ENCODE peak calls at places on chromosomes 13 and 19, in five cellular contexts. One of them, this sample, is unnamed.

GRCh38 chr13:102045713-102046112 is 356.1 kb downstream of the FGF14 start:
- DNase-seq in AG09309: no peak
- DNase-seq in thyroid gland: no peak
- DNase-seq in kidney: no peak
- DNase-seq in fibroblast of villous mesenchyme: no peak
- DNase-seq in this sample: no peak

GRCh38 chr13:27053235-27053884 is 118.3 kb downstream of the USP12 start:
- DNase-seq in AG09309: no peak
- DNase-seq in kidney: no peak
- DNase-seq in fibroblast of villous mesenchyme: no peak
- DNase-seq in thyroid gland: no peak
- DNase-seq in this sample: no peak

GRCh38 chr13:60414177-60414576 is 17.2 kb downstream of the TDRD3 start:
- DNase-seq in kidney: no peak
- DNase-seq in thyroid gland: no peak
- DNase-seq in AG09309: no peak
- DNase-seq in fibroblast of villous mesenchyme: no peak
- DNase-seq in this sample: no peak

GRCh38 chr19:10523135-10523636 is 5.9 kb upstream of the S1PR5 start:
- DNase-seq in fibroblast of villous mesenchyme: no peak
- DNase-seq in kidney: no peak
- DNase-seq in AG09309: no peak
- DNase-seq in thyroid gland: no peak
- DNase-seq in this sample: no peak

GRCh38 chr13:27869436-27870090 is 50.2 kb upstream of the PDX1 start:
- DNase-seq in kidney: no peak
- DNase-seq in fibroblast of villous mesenchyme: no peak
- DNase-seq in thyroid gland: no peak
- DNase-seq in AG09309: no peak
- DNase-seq in this sample: no peak

GRCh38 chr13:75333103-75333502 is 148.9 kb downstream of the TBC1D4 start:
- DNase-seq in AG09309: no peak
- DNase-seq in kidney: no peak
- DNase-seq in fibroblast of villous mesenchyme: no peak
- DNase-seq in thyroid gland: no peak
- DNase-seq in this sample: no peak

GRCh38 chr13:51844862-51845573 is at the start of gene TMEM272:
- DNase-seq in thyroid gland: peak; percentile 56
- DNase-seq in kidney: no peak
- DNase-seq in AG09309: no peak
- DNase-seq in fibroblast of villous mesenchyme: peak; percentile 28
- DNase-seq in this sample: peak; percentile 45

GRCh38 chr13:98307744-98308524 is 130.9 kb upstream of the RNF113B start:
- DNase-seq in kidney: no peak
- DNase-seq in fibroblast of villous mesenchyme: peak; percentile 89
- DNase-seq in AG09309: no peak
- DNase-seq in thyroid gland: peak; percentile 48
- DNase-seq in this sample: peak; percentile 62

GRCh38 chr19:36009220-36009619 is 607 bp upstream of the SYNE4 start:
- DNase-seq in fibroblast of villous mesenchyme: peak; percentile 57
- DNase-seq in thyroid gland: peak; percentile 76
- DNase-seq in kidney: peak; percentile 91
- DNase-seq in AG09309: no peak
- DNase-seq in this sample: peak; percentile 58

GRCh38 chr13:100115693-100116254 is 26.9 kb downstream of the PCCA start:
- DNase-seq in kidney: no peak
- DNase-seq in AG09309: no peak
- DNase-seq in thyroid gland: no peak
- DNase-seq in fibroblast of villous mesenchyme: no peak
- DNase-seq in this sample: no peak

GRCh38 chr19:38433268-38433733 is at the start of gene RYR1:
- DNase-seq in kidney: peak; percentile 71
- DNase-seq in fibroblast of villous mesenchyme: peak; percentile 11
- DNase-seq in thyroid gland: peak; percentile 31
- DNase-seq in AG09309: no peak
- DNase-seq in this sample: peak; percentile 10

GRCh38 chr19:7680606-7681335 is at the start of gene TRAPPC5:
- DNase-seq in thyroid gland: peak; percentile 82
- DNase-seq in kidney: peak; percentile 94
- DNase-seq in fibroblast of villous mesenchyme: peak; percentile 81
- DNase-seq in AG09309: peak; percentile 10
- DNase-seq in this sample: peak; percentile 84
- TF ChIP-seq CTCF in thyroid gland: peak; percentile 98
- TF ChIP-seq CTCF in kidney: peak; percentile 99
- TF ChIP-seq CTCF in fibroblast of villous mesenchyme: peak; percentile 73
- TF ChIP-seq CTCF in AG09309: peak; percentile 38
- TF ChIP-seq CTCF in this sample: peak; percentile 30

GRCh38 chr19:6479836-6480398 is 1.7 kb downstream of the DENND1C start:
- DNase-seq in thyroid gland: no peak
- DNase-seq in fibroblast of villous mesenchyme: no peak
- DNase-seq in kidney: no peak
- DNase-seq in AG09309: no peak
- DNase-seq in this sample: no peak
- H3K4me3 ChIP-seq in thyroid gland: no peak overlapping the region
- H3K4me3 ChIP-seq in fibroblast of villous mesenchyme: no peak overlapping the region
- H3K4me3 ChIP-seq in kidney: no peak overlapping the region
- H3K4me3 ChIP-seq in AG09309: no peak overlapping the region
- H3K4me3 ChIP-seq in this sample: no peak overlapping the region

GRCh38 chr13:73222627-73223026 is 163.8 kb downstream of the KLF5 start:
- DNase-seq in thyroid gland: no peak
- DNase-seq in kidney: no peak
- DNase-seq in fibroblast of villous mesenchyme: no peak
- DNase-seq in AG09309: no peak
- DNase-seq in this sample: no peak

GRCh38 chr13:73220966-73221720 is 162.3 kb downstream of the KLF5 start:
- DNase-seq in fibroblast of villous mesenchyme: peak; percentile 7
- DNase-seq in kidney: no peak
- DNase-seq in thyroid gland: no peak
- DNase-seq in AG09309: no peak
- DNase-seq in this sample: no peak

GRCh38 chr13:73224708-73225107 is 165.9 kb downstream of the KLF5 start:
- DNase-seq in fibroblast of villous mesenchyme: peak; percentile 25
- DNase-seq in kidney: no peak
- DNase-seq in thyroid gland: no peak
- DNase-seq in AG09309: peak; percentile 70
- DNase-seq in this sample: peak; percentile 39

GRCh38 chr13:73225983-73226382 is 167.2 kb downstream of the KLF5 start:
- DNase-seq in kidney: no peak
- DNase-seq in AG09309: no peak
- DNase-seq in fibroblast of villous mesenchyme: no peak
- DNase-seq in thyroid gland: no peak
- DNase-seq in this sample: no peak

GRCh38 chr13:73223372-73223781 is 164.6 kb downstream of the KLF5 start:
- DNase-seq in kidney: no peak
- DNase-seq in AG09309: no peak
- DNase-seq in thyroid gland: no peak
- DNase-seq in fibroblast of villous mesenchyme: peak; percentile 39
- DNase-seq in this sample: no peak
- TF ChIP-seq CTCF in kidney: no peak
- TF ChIP-seq CTCF in AG09309: no peak
- TF ChIP-seq CTCF in thyroid gland: no peak
- TF ChIP-seq CTCF in fibroblast of villous mesenchyme: no peak
- TF ChIP-seq CTCF in this sample: no peak

GRCh38 chr13:23615677-23616076 is 45.5 kb downstream of the TNFRSF19 start:
- DNase-seq in AG09309: no peak
- DNase-seq in fibroblast of villous mesenchyme: no peak
- DNase-seq in thyroid gland: no peak
- DNase-seq in kidney: no peak
- DNase-seq in this sample: no peak

GRCh38 chr13:23617551-23618014 is 47.4 kb downstream of the TNFRSF19 start:
- DNase-seq in AG09309: peak; percentile 46
- DNase-seq in thyroid gland: no peak
- DNase-seq in fibroblast of villous mesenchyme: peak; percentile 72
- DNase-seq in kidney: no peak
- DNase-seq in this sample: peak; percentile 61

GRCh38 chr13:23613971-23614370 is 43.8 kb downstream of the TNFRSF19 start:
- DNase-seq in thyroid gland: no peak
- DNase-seq in kidney: no peak
- DNase-seq in fibroblast of villous mesenchyme: no peak
- DNase-seq in AG09309: no peak
- DNase-seq in this sample: no peak

GRCh38 chr13:23618341-23618740 is 48.1 kb downstream of the TNFRSF19 start:
- DNase-seq in AG09309: peak; percentile 85
- DNase-seq in kidney: no peak
- DNase-seq in thyroid gland: no peak
- DNase-seq in fibroblast of villous mesenchyme: peak; percentile 93
- DNase-seq in this sample: peak; percentile 97

DNA sequence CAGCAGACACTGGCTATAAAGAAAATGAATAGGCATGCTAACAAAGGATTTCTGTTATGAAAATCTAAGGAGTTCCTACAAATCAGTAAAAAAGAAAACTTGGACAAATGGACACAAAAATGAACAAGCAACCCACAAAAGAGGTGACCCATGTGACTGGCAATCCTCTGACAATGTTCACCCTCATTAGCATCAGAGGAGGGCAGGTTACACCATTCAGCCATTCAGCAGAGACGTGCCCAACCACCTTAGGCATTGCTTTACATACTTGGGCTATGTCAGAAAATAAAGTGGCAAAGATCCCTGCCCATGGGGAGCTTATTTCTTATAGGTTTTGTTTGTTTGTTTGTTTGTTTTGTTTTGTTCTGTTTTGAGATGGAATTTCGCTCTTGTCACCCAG is 46.0 kb downstream of the TNFRSF19 start:
- DNase-seq in fibroblast of villous mesenchyme: no peak
- DNase-seq in thyroid gland: no peak
- DNase-seq in kidney: no peak
- DNase-seq in AG09309: no peak
- DNase-seq in this sample: no peak
- H3K4me3 ChIP-seq in fibroblast of villous mesenchyme: no peak overlapping the region
- H3K4me3 ChIP-seq in thyroid gland: no peak overlapping the region
- H3K4me3 ChIP-seq in kidney: peak overlapping the region; percentile 20
- H3K4me3 ChIP-seq in AG09309: no peak overlapping the region
- H3K4me3 ChIP-seq in this sample: no peak overlapping the region

GRCh38 chr19:46660601-46661019 is 372 bp downstream of the DACT3 start:
- DNase-seq in fibroblast of villous mesenchyme: no peak
- DNase-seq in thyroid gland: no peak
- DNase-seq in AG09309: no peak
- DNase-seq in kidney: no peak
- DNase-seq in this sample: no peak
- TF ChIP-seq CTCF in fibroblast of villous mesenchyme: no peak
- TF ChIP-seq CTCF in thyroid gland: no peak
- TF ChIP-seq CTCF in AG09309: no peak
- TF ChIP-seq CTCF in kidney: no peak
- TF ChIP-seq CTCF in this sample: no peak

GRCh38 chr19:803686-804418 is 6.6 kb downstream of the PTBP1 start:
- DNase-seq in kidney: peak; percentile 68
- DNase-seq in thyroid gland: no peak
- DNase-seq in fibroblast of villous mesenchyme: no peak
- DNase-seq in AG09309: no peak
- DNase-seq in this sample: no peak

GRCh38 chr19:802888-803561 is 5.8 kb downstream of the PTBP1 start:
- DNase-seq in kidney: peak; percentile 71
- DNase-seq in thyroid gland: no peak
- DNase-seq in AG09309: no peak
- DNase-seq in fibroblast of villous mesenchyme: no peak
- DNase-seq in this sample: no peak

GRCh38 chr19:801030-801860 is 4.0 kb downstream of the PTBP1 start:
- DNase-seq in AG09309: no peak
- DNase-seq in kidney: peak; percentile 89
- DNase-seq in thyroid gland: peak; percentile 96
- DNase-seq in fibroblast of villous mesenchyme: no peak
- DNase-seq in this sample: peak; percentile 66

GRCh38 chr19:801861-802496 is 4.7 kb downstream of the PTBP1 start:
- DNase-seq in AG09309: no peak
- DNase-seq in fibroblast of villous mesenchyme: no peak
- DNase-seq in kidney: peak; percentile 82
- DNase-seq in thyroid gland: peak; percentile 72
- DNase-seq in this sample: peak; percentile 69

DNA sequence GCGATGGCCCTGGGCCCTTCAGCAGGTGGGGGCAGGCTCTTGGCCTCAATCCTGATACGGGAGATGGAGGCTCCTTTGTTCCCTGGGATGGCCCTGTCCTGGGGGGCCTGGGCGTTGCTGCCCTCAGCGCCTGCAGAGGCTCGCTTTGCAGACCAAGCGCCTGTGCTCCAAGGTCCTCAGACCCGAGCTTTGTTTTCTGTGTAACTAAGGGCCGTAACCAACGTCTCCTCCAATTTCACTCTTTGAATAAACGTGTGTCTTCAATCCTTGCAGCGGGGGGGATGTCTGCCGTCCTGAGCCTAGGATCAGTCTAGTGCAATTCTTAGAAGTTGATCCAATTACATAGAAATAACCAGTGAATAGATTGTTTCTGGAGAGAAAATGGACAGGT is 5.2 kb downstream of the PTBP1 start:
- DNase-seq in kidney: peak; percentile 69
- DNase-seq in fibroblast of villous mesenchyme: no peak
- DNase-seq in thyroid gland: no peak
- DNase-seq in AG09309: no peak
- DNase-seq in this sample: no peak
- H3K4me3 ChIP-seq in kidney: no peak overlapping the region
- H3K4me3 ChIP-seq in fibroblast of villous mesenchyme: peak overlapping the region; percentile 91
- H3K4me3 ChIP-seq in thyroid gland: no peak overlapping the region
- H3K4me3 ChIP-seq in AG09309: no peak overlapping the region
- H3K4me3 ChIP-seq in this sample: peak overlapping the region; percentile 92

GRCh38 chr13:109790951-109791605 is 4.7 kb upstream of the IRS2 start:
- DNase-seq in thyroid gland: peak; percentile 28
- DNase-seq in AG09309: no peak
- DNase-seq in fibroblast of villous mesenchyme: peak; percentile 36
- DNase-seq in kidney: no peak
- DNase-seq in this sample: peak; percentile 60
- TF ChIP-seq CTCF in thyroid gland: no peak
- TF ChIP-seq CTCF in AG09309: peak; percentile 44
- TF ChIP-seq CTCF in fibroblast of villous mesenchyme: peak; percentile 43
- TF ChIP-seq CTCF in kidney: peak; percentile 35
- TF ChIP-seq CTCF in this sample: peak; percentile 56

GRCh38 chr19:41928754-41929535 is 696 bp upstream of the ERFL start:
- DNase-seq in kidney: no peak
- DNase-seq in thyroid gland: no peak
- DNase-seq in fibroblast of villous mesenchyme: no peak
- DNase-seq in AG09309: no peak
- DNase-seq in this sample: no peak
- H3K4me3 ChIP-seq in kidney: no peak overlapping the region
- H3K4me3 ChIP-seq in thyroid gland: no peak overlapping the region
- H3K4me3 ChIP-seq in fibroblast of villous mesenchyme: peak overlapping the region; percentile 58
- H3K4me3 ChIP-seq in AG09309: peak overlapping the region; percentile 22
- H3K4me3 ChIP-seq in this sample: peak overlapping the region; percentile 28

This sample was measured in fibroblast of pulmonary artery.